ENCODE peak calls at places on chromosomes 13 and 19, in seven cellular contexts. F is anterior cingulate cortex; M is suprapubic skin; I is HS-27A; R is left cardiac atrium; T is CD4-positive, CD25-positive, alpha-beta regulatory T cell; W is activated CD4-positive, alpha-beta T cell treated with anti-CD3 and anti-CD28 coated beads, Interleukin-2, amount 50 U/mL, for 4 hours. N is an unnamed sample.

GRCh38 chr19:40588926-40589569 is 12.1 kb upstream of the LTBP4 start:
- DNase-seq in M (no peak), I (no peak), T (no peak), F (no peak), W (no peak), R (no peak), N (no peak)

GRCh38 chr19:34145741-34146202 is 26.5 kb upstream of the LSM14A start:
- DNase-seq in M (no peak), W (peak), T (peak), I (peak), R (peak), F (peak), N (peak)

GRCh38 chr13:44312898-44313551 is 60.6 kb upstream of the SERP2 start:
- DNase-seq in R (no peak), M (no peak), I (peak), F (no peak), T (no peak), W (no peak), N (no peak)

GRCh38 chr19:52270266-52270885 is 989 bp downstream of the ZNF766 start:
- DNase-seq in R (peak), W (no peak), T (peak), F (no peak), M (no peak), I (no peak), N (no peak)

GRCh38 chr19:55305491-55305890 is 19.6 kb downstream of the TMEM150B start:
- DNase-seq in I (no peak), T (peak), F (no peak), W (peak), R (no peak), M (no peak), N (no peak)

GRCh38 chr13:84609716-84610115 is 727.4 kb upstream of the SLITRK1 start:
- DNase-seq in W (no peak), R (no peak), M (no peak), F (no peak), I (peak), T (no peak), N (no peak)

GRCh38 chr13:112067871-112068305 is 939 bp downstream of the SOX1 start:
- DNase-seq in I (no peak), W (no peak), R (no peak), F (no peak), M (peak), T (no peak), N (no peak)

GRCh38 chr13:98173431-98173921 is 3.6 kb downstream of the RNF113B start:
- DNase-seq in M (no peak), R (peak), F (no peak), I (peak), T (no peak), W (no peak), N (no peak)

GRCh38 chr19:11578342-11579142 is 1.1 kb upstream of the ACP5 start:
- DNase-seq in R (peak), T (peak), W (no peak), I (no peak), M (no peak), F (no peak), N (no peak)

GRCh38 chr13:33083054-33083453 is 66.8 kb downstream of the KL start:
- DNase-seq in I (no peak), R (no peak), W (no peak), F (no peak), T (no peak), M (no peak), N (no peak)

GRCh38 chr13:27632648-27633047 is 11.0 kb downstream of the POLR1D start:
- DNase-seq in I (no peak), M (no peak), F (no peak), W (no peak), T (no peak), R (no peak), N (no peak)

GRCh38 chr19:2923510-2923909 is 21.3 kb downstream of the ZNF77 start:
- DNase-seq in W (no peak), F (no peak), T (no peak), R (no peak), M (no peak), I (no peak), N (no peak)

GRCh38 chr19:35620001-35620400 is 7.5 kb downstream of the HAUS5 start:
- DNase-seq in F (no peak), M (no peak), T (no peak), R (no peak), I (no peak), W (no peak), N (no peak)

GRCh38 chr19:46678110-46678732 is 17.2 kb upstream of the DACT3 start:
- DNase-seq in R (peak), M (no peak), W (peak), T (peak), F (no peak), I (no peak), N (no peak)

GRCh38 chr13:97001641-97002040 is 7.4 kb upstream of the OXGR1 start:
- DNase-seq in R (no peak), W (no peak), I (no peak), T (no peak), F (no peak), M (no peak), N (no peak)

GRCh38 chr13:107375701-107376350 is 807.9 kb upstream of the ARGLU1 start:
- DNase-seq in M (no peak), W (no peak), I (no peak), T (no peak), F (no peak), R (no peak), N (no peak)

GRCh38 chr19:18156841-18157464 is 4.0 kb downstream of the PIK3R2 start:
- DNase-seq in T (no peak), I (peak), F (peak), W (no peak), R (peak), M (no peak), N (peak)

GRCh38 chr19:16013181-16013850 is 63.0 kb upstream of the TPM4 start:
- DNase-seq in I (no peak), T (no peak), M (no peak), W (no peak), R (no peak), F (no peak), N (no peak)